ENCODE peak calls at places on chromosomes 5 and 9, in seven cellular contexts. S, G, Q, T, F, U and K are unnamed samples.

GRCh38 chr9:97109194-97109811 is 70.4 kb upstream of the CTSV start:
- DNase-seq in U (no peak), F (no peak), G (peak), S (no peak), T (peak), Q (peak), K (no peak)

GRCh38 chr5:30866142-30866541 is 327.3 kb upstream of the CDH6 start:
- DNase-seq in U (no peak), Q (peak), T (no peak), F (no peak), S (no peak), G (no peak), K (no peak)

GRCh38 chr5:16864566-16864965 is 71.5 kb downstream of the MYO10 start:
- DNase-seq in G (no peak), T (no peak), U (no peak), F (no peak), Q (peak), S (no peak), K (no peak)

GRCh38 chr5:122458278-122458872 is 146.3 kb downstream of the SNCAIP start:
- DNase-seq in F (no peak), U (no peak), G (peak), T (no peak), Q (peak), S (no peak), K (no peak)

GRCh38 chr9:89598926-89599325 is 5.9 kb upstream of the GADD45G start:
- DNase-seq in S (no peak), U (no peak), F (no peak), G (no peak), Q (no peak), T (no peak), K (no peak)

GRCh38 chr9:103319979-103320378 is 324.8 kb downstream of the CYLC2 start:
- DNase-seq in T (no peak), F (no peak), G (peak), U (no peak), Q (no peak), S (no peak), K (no peak)

GRCh38 chr9:109159583-109159982 is 7.5 kb downstream of the FRRS1L start:
- DNase-seq in T (no peak), U (no peak), S (no peak), G (no peak), F (no peak), Q (no peak), K (no peak)

GRCh38 chr5:41722359-41722950 is 147.8 kb downstream of the OXCT1 start:
- DNase-seq in F (no peak), U (no peak), S (peak), Q (peak), G (peak), T (no peak), K (no peak)

GRCh38 chr5:160271396-160271795 is 41.0 kb downstream of the CCNJL start:
- DNase-seq in Q (no peak), G (peak), S (no peak), U (no peak), F (no peak), T (no peak), K (no peak)

GRCh38 chr9:83596899-83597504 is 25.9 kb upstream of the IDNK start:
- DNase-seq in F (no peak), S (no peak), T (no peak), Q (peak), U (peak), G (peak), K (no peak)

GRCh38 chr5:130272837-130273236 is 368.6 kb downstream of the CHSY3 start:
- DNase-seq in F (no peak), T (no peak), S (no peak), G (no peak), U (no peak), Q (no peak), K (no peak)

GRCh38 chr9:20209421-20210340 is 412.6 kb downstream of the MLLT3 start:
- DNase-seq in G (no peak), F (no peak), U (no peak), S (no peak), Q (no peak), T (no peak), K (no peak)

GRCh38 chr9:28976684-28977083 is 1403.4 kb upstream of the C9orf72 start:
- DNase-seq in Q (no peak), F (no peak), S (no peak), U (no peak), G (no peak), T (no peak), K (no peak)

GRCh38 chr5:57711471-57711870 is 228.9 kb upstream of the ACTBL2 start:
- DNase-seq in S (no peak), F (no peak), Q (no peak), G (no peak), T (no peak), U (no peak), K (no peak)

GRCh38 chr9:75911390-75911789 is 20.9 kb downstream of the PCSK5 start:
- DNase-seq in Q (no peak), T (no peak), F (no peak), U (no peak), S (no peak), G (no peak), K (no peak)

GRCh38 chr5:52994266-52994665 is 5.1 kb downstream of the ITGA2 start:
- DNase-seq in U (no peak), F (no peak), G (no peak), Q (no peak), T (no peak), S (no peak), K (no peak)

GRCh38 chr9:126152622-126153362 is 173.8 kb upstream of the MVB12B start:
- DNase-seq in F (no peak), S (no peak), U (no peak), Q (no peak), T (no peak), G (no peak), K (no peak)

DNA sequence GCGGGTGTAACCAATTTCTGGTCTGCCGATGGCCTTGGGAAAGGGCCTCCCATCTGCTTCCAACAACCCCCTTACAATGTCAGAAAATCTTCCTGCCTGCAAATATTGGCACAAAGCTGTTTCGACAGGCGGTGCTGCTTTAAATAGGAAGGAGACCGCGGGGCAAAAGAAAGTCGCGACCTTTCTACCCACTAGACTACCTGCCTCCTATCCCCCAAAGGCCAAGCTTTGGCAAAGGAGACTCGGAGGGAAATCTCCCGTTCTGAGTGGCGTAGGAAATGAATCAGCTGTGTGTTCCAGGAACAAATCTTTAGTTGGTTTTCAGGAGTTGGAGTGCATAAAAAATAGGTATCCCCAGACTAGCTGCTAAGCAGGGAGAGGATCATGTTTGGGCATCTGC is 36.8 kb upstream of the NFIB start:
- DNase-seq in F (no peak), S (no peak), T (no peak), Q (peak), G (no peak), U (no peak), K (no peak)
- H3K4me3 ChIP-seq in F (no peak), S (no peak), T (peak), Q (no peak), G (no peak), U (no peak), K (peak)

GRCh38 chr9:8266861-8267260 is 467.3 kb upstream of the DMAC1 start:
- DNase-seq in F (no peak), G (no peak), S (no peak), Q (no peak), T (no peak), U (no peak), K (no peak)
- H3K4me3 ChIP-seq in F (no peak), G (no peak), S (no peak), Q (no peak), T (no peak), U (no peak), K (no peak)

GRCh38 chr5:38756068-38756467 is 89.7 kb upstream of the OSMR start:
- DNase-seq in G (no peak), F (no peak), S (no peak), Q (no peak), U (no peak), T (no peak), K (no peak)
- H3K4me3 ChIP-seq in G (no peak), F (no peak), S (no peak), Q (no peak), U (no peak), T (no peak), K (no peak)

DNA sequence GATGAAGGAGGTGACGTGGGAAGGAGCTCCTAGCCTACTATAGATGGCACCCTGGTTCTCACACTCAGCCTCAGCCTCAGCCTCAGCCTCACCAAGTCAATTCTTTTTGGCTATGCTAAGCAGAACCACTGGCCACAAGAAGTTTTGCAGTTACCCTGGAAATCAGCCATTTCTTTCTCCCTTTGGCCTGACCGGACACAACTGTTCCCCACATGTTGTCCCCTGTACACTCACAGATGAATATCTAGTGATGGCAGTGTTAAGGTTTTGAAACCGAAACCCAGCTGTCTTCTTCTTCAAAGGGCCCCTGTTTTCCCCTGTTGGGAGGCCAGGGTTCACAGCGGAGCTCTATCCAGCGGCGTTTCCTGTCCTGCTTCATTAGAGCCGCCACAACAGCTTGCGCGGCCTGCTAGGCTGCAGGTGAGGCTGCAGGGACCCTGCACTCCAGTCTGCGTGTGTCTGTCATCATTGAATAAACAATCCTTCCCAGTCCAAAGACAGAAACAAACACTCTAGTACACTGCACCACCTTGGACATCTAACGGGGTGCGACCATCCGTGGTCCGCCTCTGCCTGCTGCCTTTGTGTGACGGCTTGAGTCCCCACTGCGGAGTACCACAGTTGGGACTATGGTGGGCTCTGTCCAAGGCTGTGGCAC is 250.5 kb downstream of the DENND1A start:
- DNase-seq in G (no peak), F (no peak), U (no peak), Q (no peak), T (no peak), S (no peak), K (no peak)
- H3K4me3 ChIP-seq in G (no peak), F (no peak), U (no peak), Q (no peak), T (no peak), S (no peak), K (no peak)

GRCh38 chr5:93620487-93621339 is 37.7 kb downstream of the NR2F1 start:
- DNase-seq in G (peak), U (peak), T (no peak), F (peak), Q (peak), S (no peak), K (peak)

GRCh38 chr5:93626801-93627200 is 43.8 kb downstream of the NR2F1 start:
- DNase-seq in U (no peak), T (no peak), S (no peak), Q (no peak), F (no peak), G (no peak), K (no peak)

GRCh38 chr5:93621340-93621872 is 38.4 kb downstream of the NR2F1 start:
- DNase-seq in Q (peak), S (no peak), G (peak), F (peak), U (peak), T (no peak), K (peak)

GRCh38 chr5:93623153-93623552 is 40.1 kb downstream of the NR2F1 start:
- DNase-seq in F (no peak), S (no peak), G (no peak), Q (no peak), T (no peak), U (no peak), K (no peak)

GRCh38 chr5:93622240-93622885 is 39.3 kb downstream of the NR2F1 start:
- DNase-seq in G (peak), S (no peak), F (no peak), U (no peak), Q (peak), T (peak), K (no peak)
- H3K4me3 ChIP-seq in G (no peak), S (no peak), F (no peak), U (no peak), Q (no peak), T (no peak), K (peak)

GRCh38 chr9:9560382-9561035 is 1052.3 kb downstream of the PTPRD start:
- DNase-seq in S (no peak), T (no peak), U (no peak), Q (no peak), F (no peak), G (no peak), K (no peak)

GRCh38 chr9:9557804-9558334 is 1054.9 kb downstream of the PTPRD start:
- DNase-seq in G (peak), S (no peak), T (no peak), U (no peak), Q (no peak), F (no peak), K (no peak)

GRCh38 chr9:9552665-9553064 is 1060.1 kb downstream of the PTPRD start:
- DNase-seq in U (no peak), S (no peak), Q (no peak), F (no peak), G (no peak), T (no peak), K (no peak)

GRCh38 chr9:9558907-9559306 is 1053.9 kb downstream of the PTPRD start:
- DNase-seq in T (no peak), S (no peak), U (no peak), Q (no peak), F (no peak), G (no peak), K (no peak)

GRCh38 chr9:9556865-9557803 is 1055.7 kb downstream of the PTPRD start:
- DNase-seq in Q (no peak), U (no peak), S (no peak), F (no peak), G (peak), T (no peak), K (no peak)
- H3K4me3 ChIP-seq in Q (no peak), U (no peak), S (no peak), F (no peak), G (no peak), T (no peak), K (no peak)